ENCODE peak calls at places on chromosomes 1 and 21, in five cellular contexts. One of them, this sample, is unnamed.

GRCh38 chr1:61839702-61840101 is 97.4 kb downstream of the PATJ start:
- DNase-seq in heart left ventricle: no peak
- DNase-seq in Peyer's patch: no peak
- DNase-seq in pancreas: no peak
- DNase-seq in endodermal cell: no peak
- DNase-seq in this sample: no peak

GRCh38 chr1:204308023-204308628 is 51.6 kb downstream of the PLEKHA6 start:
- DNase-seq in heart left ventricle: no peak
- DNase-seq in Peyer's patch: no peak
- DNase-seq in pancreas: no peak
- DNase-seq in endodermal cell: no peak
- DNase-seq in this sample: no peak

GRCh38 chr1:211606914-211607751 is 28.2 kb upstream of the SLC30A1 start:
- DNase-seq in heart left ventricle: peak; percentile 55
- DNase-seq in Peyer's patch: peak; percentile 63
- DNase-seq in pancreas: no peak
- DNase-seq in endodermal cell: no peak
- DNase-seq in this sample: no peak

GRCh38 chr1:154557939-154558609 is 388 bp downstream of the UBE2Q1 start:
- DNase-seq in heart left ventricle: peak; percentile 69
- DNase-seq in Peyer's patch: peak; percentile 40
- DNase-seq in pancreas: peak; percentile 75
- DNase-seq in endodermal cell: peak; percentile 70
- DNase-seq in this sample: peak; percentile 18

GRCh38 chr21:37800122-37800455 is 116.2 kb downstream of the KCNJ6 start:
- DNase-seq in heart left ventricle: no peak
- DNase-seq in Peyer's patch: no peak
- DNase-seq in pancreas: no peak
- DNase-seq in endodermal cell: no peak
- DNase-seq in this sample: no peak

GRCh38 chr21:16125274-16125673 is 395.5 kb downstream of the USP25 start:
- DNase-seq in heart left ventricle: no peak
- DNase-seq in Peyer's patch: no peak
- DNase-seq in pancreas: no peak
- DNase-seq in endodermal cell: no peak
- DNase-seq in this sample: no peak

GRCh38 chr1:94079056-94079990 is 41.6 kb downstream of the ABCA4 start:
- DNase-seq in heart left ventricle: no peak
- DNase-seq in Peyer's patch: no peak
- DNase-seq in pancreas: no peak
- DNase-seq in endodermal cell: no peak
- DNase-seq in this sample: no peak

GRCh38 chr1:59664167-59664566 is 150.6 kb upstream of the HOOK1 start:
- DNase-seq in heart left ventricle: no peak
- DNase-seq in Peyer's patch: no peak
- DNase-seq in pancreas: no peak
- DNase-seq in endodermal cell: peak; percentile 56
- DNase-seq in this sample: no peak

GRCh38 chr1:14238472-14239059 is 359.9 kb upstream of the KAZN start:
- DNase-seq in heart left ventricle: peak; percentile 72
- DNase-seq in Peyer's patch: no peak
- DNase-seq in pancreas: no peak
- DNase-seq in endodermal cell: no peak
- DNase-seq in this sample: no peak

GRCh38 chr1:180796897-180797296 is 115.8 kb upstream of the KIAA1614 start:
- DNase-seq in heart left ventricle: no peak
- DNase-seq in Peyer's patch: no peak
- DNase-seq in pancreas: no peak
- DNase-seq in endodermal cell: no peak
- DNase-seq in this sample: no peak

GRCh38 chr1:247332215-247332900 is 691 bp upstream of the ZNF496 start:
- DNase-seq in heart left ventricle: peak; percentile 58
- DNase-seq in Peyer's patch: peak; percentile 58
- DNase-seq in pancreas: peak; percentile 62
- DNase-seq in endodermal cell: peak; percentile 67
- DNase-seq in this sample: peak; percentile 7

GRCh38 chr1:38789498-38790169 is 69.9 kb downstream of the RRAGC start:
- DNase-seq in heart left ventricle: no peak
- DNase-seq in Peyer's patch: no peak
- DNase-seq in pancreas: no peak
- DNase-seq in endodermal cell: peak; percentile 39
- DNase-seq in this sample: no peak

DNA sequence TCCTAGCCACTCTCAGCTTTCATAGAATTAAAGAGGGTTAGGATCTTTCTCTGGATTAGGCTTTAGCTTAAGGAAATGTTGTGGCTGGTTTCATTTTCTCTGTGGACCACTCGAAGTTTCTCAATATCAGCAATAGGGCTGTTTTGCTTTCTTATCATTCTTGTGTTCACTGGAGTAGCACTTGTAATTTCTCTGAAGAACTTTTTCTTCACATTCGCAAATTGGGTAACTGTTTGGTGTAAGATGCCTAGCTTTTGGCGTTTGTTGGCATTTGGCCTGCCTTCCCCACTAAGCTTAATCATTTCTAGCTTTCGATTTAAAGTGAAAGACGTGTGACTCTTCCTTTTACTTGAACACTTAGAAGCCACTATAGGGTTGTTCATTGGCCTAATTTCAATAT is 210.8 kb upstream of the PROX1 start:
- DNase-seq in heart left ventricle: no peak
- DNase-seq in Peyer's patch: no peak
- DNase-seq in pancreas: no peak
- DNase-seq in endodermal cell: no peak
- DNase-seq in this sample: no peak
- TF ChIP-seq CTCF in heart left ventricle: no peak
- TF ChIP-seq CTCF in Peyer's patch: no peak
- TF ChIP-seq CTCF in pancreas: no peak
- TF ChIP-seq CTCF in endodermal cell: no peak
- TF ChIP-seq CTCF in this sample: no peak

GRCh38 chr1:230509281-230509977 is 83.3 kb upstream of the PGBD5 start:
- DNase-seq in heart left ventricle: peak; percentile 38
- DNase-seq in Peyer's patch: no peak
- DNase-seq in pancreas: no peak
- DNase-seq in endodermal cell: no peak
- DNase-seq in this sample: no peak
- H3K27ac ChIP-seq in heart left ventricle: no peak overlapping the region
- H3K27ac ChIP-seq in Peyer's patch: no peak overlapping the region
- H3K27ac ChIP-seq in pancreas: no peak overlapping the region
- H3K27ac ChIP-seq in endodermal cell: no peak overlapping the region
- H3K27ac ChIP-seq in this sample: no peak overlapping the region

GRCh38 chr1:87904668-87905067 is 576.0 kb downstream of the LMO4 start:
- DNase-seq in heart left ventricle: no peak
- DNase-seq in Peyer's patch: no peak
- DNase-seq in pancreas: no peak
- DNase-seq in endodermal cell: no peak
- DNase-seq in this sample: no peak
- TF ChIP-seq CTCF in heart left ventricle: no peak
- TF ChIP-seq CTCF in Peyer's patch: no peak
- TF ChIP-seq CTCF in pancreas: no peak
- TF ChIP-seq CTCF in endodermal cell: no peak
- TF ChIP-seq CTCF in this sample: no peak

DNA sequence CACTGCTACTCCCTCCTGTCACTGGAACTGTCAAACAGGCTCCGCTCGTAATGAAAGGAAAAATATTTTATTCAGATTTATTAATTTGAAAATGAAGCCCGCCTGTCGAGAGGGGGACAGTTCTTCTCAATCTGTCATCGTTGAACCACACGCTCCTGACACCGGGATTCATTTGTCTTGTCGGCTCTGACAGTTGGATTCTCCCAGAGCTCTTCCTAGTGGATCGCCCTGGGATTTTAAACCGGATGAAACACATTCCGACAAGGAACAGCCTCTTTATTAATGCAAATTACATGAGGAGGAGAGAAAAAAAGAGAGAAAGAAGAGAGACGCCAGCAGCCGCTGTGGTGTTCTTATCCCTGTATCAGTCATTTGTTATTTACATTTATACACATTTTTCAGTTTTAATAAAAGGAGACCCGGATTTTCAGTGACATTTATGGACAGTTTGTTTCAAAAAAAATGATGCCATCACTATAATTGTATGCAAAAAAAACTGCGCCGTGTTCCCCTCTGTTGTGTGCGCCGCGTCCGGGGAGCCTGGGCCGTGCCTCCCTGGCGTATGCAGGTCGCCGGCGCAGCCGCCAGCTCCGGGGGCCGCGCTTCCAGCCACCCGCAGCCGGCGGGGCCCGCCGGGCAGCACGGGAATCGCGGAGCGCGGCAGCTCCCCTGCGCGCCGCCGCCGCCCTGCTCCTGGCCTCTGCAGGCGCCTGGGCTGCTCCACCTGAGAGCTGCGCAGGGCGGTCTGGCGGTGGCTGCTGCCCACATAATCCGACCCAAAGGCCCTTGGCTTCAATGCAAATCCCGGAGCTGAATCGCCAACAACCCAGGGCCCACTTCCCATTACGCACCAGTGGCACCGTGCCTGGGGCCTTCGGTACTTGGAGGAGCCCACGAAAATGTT is 238.0 kb upstream of the PBX1 start:
- DNase-seq in heart left ventricle: peak; percentile 28
- DNase-seq in Peyer's patch: no peak
- DNase-seq in pancreas: peak; percentile 50
- DNase-seq in endodermal cell: peak; percentile 83
- DNase-seq in this sample: no peak
- H3K27ac ChIP-seq in heart left ventricle: no peak overlapping the region
- H3K27ac ChIP-seq in Peyer's patch: no peak overlapping the region
- H3K27ac ChIP-seq in pancreas: no peak overlapping the region
- H3K27ac ChIP-seq in endodermal cell: no peak overlapping the region
- H3K27ac ChIP-seq in this sample: no peak overlapping the region

DNA sequence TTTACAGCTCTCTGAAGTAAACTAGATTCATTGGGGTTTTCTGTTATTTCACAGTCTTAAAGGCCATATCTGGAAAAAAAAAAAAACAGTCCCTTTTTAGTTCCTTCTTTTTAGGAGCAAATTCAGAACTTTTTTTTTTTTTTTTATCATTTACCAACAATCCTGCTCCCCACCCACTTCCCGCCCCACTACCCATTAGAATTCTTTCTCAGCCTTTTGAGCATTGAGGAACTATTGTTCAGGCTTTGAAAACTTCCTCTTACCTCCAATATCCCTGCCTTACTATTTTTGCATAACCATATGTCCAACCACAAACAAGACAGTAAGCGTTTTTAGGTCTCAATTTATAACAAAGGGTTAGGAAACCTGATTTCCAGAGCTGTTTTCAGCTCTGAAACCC is 330.1 kb downstream of the PLPP3 start:
- DNase-seq in heart left ventricle: no peak
- DNase-seq in Peyer's patch: no peak
- DNase-seq in pancreas: no peak
- DNase-seq in endodermal cell: no peak
- DNase-seq in this sample: no peak
- TF ChIP-seq CTCF in heart left ventricle: no peak
- TF ChIP-seq CTCF in Peyer's patch: no peak
- TF ChIP-seq CTCF in pancreas: no peak
- TF ChIP-seq CTCF in endodermal cell: no peak
- TF ChIP-seq CTCF in this sample: no peak

GRCh38 chr21:44459712-44460440 is 4.6 kb downstream of the LRRC3 start:
- DNase-seq in heart left ventricle: peak; percentile 21
- DNase-seq in Peyer's patch: no peak
- DNase-seq in pancreas: no peak
- DNase-seq in endodermal cell: no peak
- DNase-seq in this sample: no peak
- H3K27ac ChIP-seq in heart left ventricle: no peak overlapping the region
- H3K27ac ChIP-seq in Peyer's patch: no peak overlapping the region
- H3K27ac ChIP-seq in pancreas: no peak overlapping the region
- H3K27ac ChIP-seq in endodermal cell: no peak overlapping the region
- H3K27ac ChIP-seq in this sample: no peak overlapping the region

GRCh38 chr21:26845066-26845749 is at the start of gene ADAMTS1:
- DNase-seq in heart left ventricle: peak; percentile 94
- DNase-seq in Peyer's patch: peak; percentile 31
- DNase-seq in pancreas: peak; percentile 84
- DNase-seq in endodermal cell: peak; percentile 98
- DNase-seq in this sample: no peak
- TF ChIP-seq CTCF in heart left ventricle: no peak
- TF ChIP-seq CTCF in Peyer's patch: no peak
- TF ChIP-seq CTCF in pancreas: peak; percentile 5
- TF ChIP-seq CTCF in endodermal cell: peak; percentile 59
- TF ChIP-seq CTCF in this sample: no peak

GRCh38 chr21:46060596-46061061 is 37.3 kb upstream of the COL6A2 start:
- DNase-seq in heart left ventricle: peak; percentile 85
- DNase-seq in Peyer's patch: no peak
- DNase-seq in pancreas: no peak
- DNase-seq in endodermal cell: peak; percentile 10
- DNase-seq in this sample: no peak

GRCh38 chr21:46062471-46063211 is 35.3 kb upstream of the COL6A2 start:
- DNase-seq in heart left ventricle: no peak
- DNase-seq in Peyer's patch: no peak
- DNase-seq in pancreas: no peak
- DNase-seq in endodermal cell: peak; percentile 16
- DNase-seq in this sample: no peak

GRCh38 chr21:46059195-46059594 is 38.7 kb upstream of the COL6A2 start:
- DNase-seq in heart left ventricle: no peak
- DNase-seq in Peyer's patch: no peak
- DNase-seq in pancreas: no peak
- DNase-seq in endodermal cell: peak; percentile 17
- DNase-seq in this sample: no peak

GRCh38 chr21:46061950-46062349 is 36.0 kb upstream of the COL6A2 start:
- DNase-seq in heart left ventricle: no peak
- DNase-seq in Peyer's patch: no peak
- DNase-seq in pancreas: no peak
- DNase-seq in endodermal cell: peak; percentile 17
- DNase-seq in this sample: no peak

DNA sequence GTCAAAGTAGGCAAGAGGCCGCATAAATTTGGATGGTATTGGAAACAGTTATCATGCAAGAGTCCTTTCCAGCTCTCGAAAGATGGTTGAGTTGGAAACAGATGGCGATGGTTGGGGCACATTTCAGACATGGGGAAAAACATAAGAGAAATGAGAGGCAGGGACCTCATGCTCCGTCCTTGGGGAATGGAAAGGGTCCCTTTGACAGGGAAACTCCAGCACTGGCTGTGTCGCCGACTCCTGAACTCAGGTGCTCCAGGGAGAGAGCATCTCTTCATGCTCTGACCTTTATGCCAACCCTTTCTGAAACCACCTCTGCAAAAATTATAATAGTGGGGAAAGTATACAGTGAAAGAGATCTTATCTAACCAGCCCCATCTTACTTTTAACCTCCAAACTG is 36.8 kb upstream of the COL6A2 start:
- DNase-seq in heart left ventricle: no peak
- DNase-seq in Peyer's patch: no peak
- DNase-seq in pancreas: no peak
- DNase-seq in endodermal cell: no peak
- DNase-seq in this sample: no peak
- H3K27ac ChIP-seq in heart left ventricle: peak overlapping the region; percentile 80
- H3K27ac ChIP-seq in Peyer's patch: peak overlapping the region; percentile 70
- H3K27ac ChIP-seq in pancreas: peak overlapping the region; percentile 12
- H3K27ac ChIP-seq in endodermal cell: no peak overlapping the region
- H3K27ac ChIP-seq in this sample: no peak overlapping the region